ENCODE peak calls at places on chromosomes 4 and X, in nine cellular contexts. Z is NCI-H1092 treated with DMSO at 0.1 percent for 48 hours; C is HTR-8/SVneo; W is iris pigment epithelial cell; I is left lung; N is WTC11; B is stimulated activated CD4-positive, alpha-beta T cell treated with anti-CD3 and anti-CD28 coated beads, Interleukin-4, amount 100 ng/mL, for 24 hours; D is COR-L47; X is brain microvascular endothelial cell. O is an unnamed sample.

GRCh38 chr4:19844436-19844835 is 407.3 kb upstream of the SLIT2 start:
- DNase-seq in B (no peak), N (no peak), D (no peak), Z (peak; percentile 4), C (no peak), W (peak; percentile 62), I (peak; percentile 37), X (peak; percentile 22), O (no peak)

GRCh38 chr4:56345461-56345860 is 41.8 kb downstream of the AASDH start:
- DNase-seq in X (no peak), Z (no peak), B (no peak), C (no peak), W (no peak), I (no peak), N (no peak), D (no peak), O (no peak)

GRCh38 chrX:87636533-87636932 is 118.9 kb downstream of the KLHL4 start:
- DNase-seq in C (no peak), I (no peak), W (no peak), B (no peak), X (no peak), N (no peak), D (no peak), Z (no peak), O (no peak)

GRCh38 chr4:100391913-100392312 is 125.9 kb downstream of the EMCN start:
- DNase-seq in Z (no peak), B (no peak), W (peak; percentile 87), N (no peak), D (no peak), I (no peak), C (no peak), X (peak; percentile 76), O (no peak)

GRCh38 chrX:50035119-50035518 is 112.7 kb downstream of the CLCN5 start:
- DNase-seq in X (no peak), D (no peak), B (no peak), W (no peak), Z (no peak), C (no peak), N (no peak), I (no peak), O (no peak)

GRCh38 chr4:182348947-182349346 is 105.7 kb downstream of the TENM3 start:
- DNase-seq in N (no peak), D (no peak), Z (no peak), C (no peak), B (no peak), W (no peak), X (no peak), I (no peak), O (no peak)

GRCh38 chrX:15384304-15384703 is at the start of gene VEGFD:
- DNase-seq in B (no peak), Z (no peak), I (no peak), D (no peak), C (no peak), X (peak; percentile 2), N (no peak), W (peak; percentile 82), O (no peak)

GRCh38 chrX:55279832-55280231 is 15.1 kb upstream of the PAGE3 start:
- DNase-seq in D (no peak), Z (no peak), I (no peak), C (no peak), X (no peak), B (no peak), N (no peak), W (no peak), O (no peak)

GRCh38 chrX:87580862-87581261 is 63.3 kb downstream of the KLHL4 start:
- DNase-seq in X (no peak), B (no peak), C (no peak), Z (no peak), D (no peak), I (no peak), N (no peak), W (no peak), O (no peak)

GRCh38 chr4:56465599-56466295 is 1.7 kb upstream of the SRP72 start:
- DNase-seq in C (no peak), B (no peak), X (no peak), N (no peak), I (no peak), W (peak; percentile 30), Z (no peak), D (no peak), O (no peak)

GRCh38 chrX:65034292-65034640 is 58.0 kb upstream of the ZC4H2 start:
- DNase-seq in B (no peak), D (no peak), X (no peak), C (no peak), N (no peak), I (no peak), W (no peak), Z (no peak), O (no peak)

GRCh38 chrX:43655961-43656494 is at the start of gene MAOA:
- DNase-seq in C (peak; percentile 24), B (peak; percentile 18), I (peak; percentile 86), N (peak; percentile 46), W (peak; percentile 26), Z (peak; percentile 18), X (no peak), D (peak; percentile 7), O (no peak)

GRCh38 chrX:148865237-148865636 is 364.8 kb downstream of the AFF2 start:
- DNase-seq in Z (no peak), B (no peak), C (no peak), W (no peak), D (no peak), X (no peak), I (no peak), N (no peak), O (no peak)

GRCh38 chr4:173264245-173264959 is 69.8 kb downstream of the HMGB2 start:
- DNase-seq in I (no peak), W (peak; percentile 56), B (peak; percentile 11), Z (peak; percentile 77), X (peak; percentile 22), N (no peak), D (peak; percentile 87), C (peak; percentile 14), O (peak; percentile 87)

GRCh38 chr4:174318829-174319764 is 35.4 kb downstream of the CEP44 start:
- DNase-seq in D (no peak), X (no peak), Z (peak; percentile 13), C (no peak), N (no peak), W (peak; percentile 34), I (no peak), B (no peak), O (peak; percentile 30)

GRCh38 chrX:46873746-46874145 is 36.9 kb downstream of the RP2 start:
- DNase-seq in W (peak; percentile 23), C (no peak), N (no peak), Z (no peak), D (no peak), X (no peak), B (no peak), I (no peak), O (no peak)

GRCh38 chr4:180060159-180060889 is 2182.9 kb upstream of the TENM3 start:
- DNase-seq in D (no peak), X (no peak), C (no peak), N (no peak), Z (peak; percentile 4), W (peak; percentile 3), I (no peak), B (no peak), O (peak; percentile 25)

GRCh38 chr4:159401791-159402380 is 299.0 kb downstream of the RAPGEF2 start:
- DNase-seq in C (peak; percentile 63), W (peak; percentile 97), Z (no peak), I (no peak), D (no peak), X (peak; percentile 93), B (no peak), N (no peak), O (no peak)

GRCh38 chr4:174198396-174199179 is 84.9 kb downstream of the FBXO8 start:
- DNase-seq in C (peak; percentile 41), Z (no peak), D (no peak), I (no peak), B (no peak), X (peak; percentile 92), W (peak; percentile 88), N (no peak), O (no peak)

GRCh38 chrX:97284531-97284930 is 400.8 kb downstream of the RPA4 start:
- DNase-seq in X (no peak), N (no peak), I (no peak), W (no peak), C (no peak), B (no peak), Z (no peak), D (no peak), O (no peak)

GRCh38 chr4:25845841-25846653 is 16.7 kb downstream of the SEL1L3 start:
- DNase-seq in Z (no peak), X (no peak), C (no peak), W (no peak), B (no peak), N (no peak), I (no peak), D (no peak), O (no peak)

GRCh38 chrX:74458738-74459137 is 37.4 kb downstream of the SLC16A2 start:
- DNase-seq in D (no peak), W (peak; percentile 72), X (peak; percentile 9), I (no peak), B (no peak), N (no peak), Z (no peak), C (peak; percentile 70), O (no peak)

GRCh38 chrX:107686792-107687191 is 58.5 kb downstream of the PRPS1 start:
- DNase-seq in I (no peak), B (no peak), D (no peak), C (peak; percentile 8), X (no peak), Z (no peak), W (peak; percentile 57), N (no peak), O (no peak)

GRCh38 chr4:134668237-134668636 is 466.6 kb upstream of the PABPC4L start:
- DNase-seq in D (no peak), B (no peak), N (no peak), C (no peak), Z (no peak), I (no peak), X (no peak), W (no peak), O (no peak)

GRCh38 chr4:75545526-75545925 is 10.3 kb upstream of the ODAPH start:
- DNase-seq in C (no peak), W (peak; percentile 63), X (peak; percentile 20), N (no peak), I (no peak), Z (no peak), B (no peak), D (no peak), O (no peak)

GRCh38 chr4:21205821-21206531 is 505.7 kb downstream of the PACRGL start:
- DNase-seq in D (no peak), B (no peak), I (no peak), N (no peak), W (no peak), C (no peak), Z (no peak), X (no peak), O (no peak)

GRCh38 chr4:183544109-183544508 is 39.3 kb downstream of the ING2 start:
- DNase-seq in C (no peak), Z (no peak), D (no peak), W (peak; percentile 16), I (no peak), B (peak; percentile 4), N (no peak), X (no peak), O (no peak)

GRCh38 chrX:132501606-132502005 is 12.8 kb upstream of the MBNL3 start:
- DNase-seq in N (no peak), D (no peak), X (no peak), W (no peak), I (no peak), B (no peak), C (no peak), Z (no peak), O (peak; percentile 5)

GRCh38 chr4:147777456-147778091 is 45.7 kb downstream of the ARHGAP10 start:
- DNase-seq in W (peak; percentile 50), D (no peak), X (no peak), Z (no peak), I (no peak), C (peak; percentile 32), B (no peak), N (no peak), O (no peak)

GRCh38 chr4:76803522-76803921 is 94.4 kb downstream of the SOWAHB start:
- DNase-seq in Z (no peak), X (peak; percentile 96), W (peak; percentile 91), B (no peak), N (no peak), D (peak; percentile 91), I (no peak), C (peak; percentile 64), O (peak; percentile 86)

GRCh38 chr4:74418063-74418670 is 26.8 kb upstream of the AREG start:
- DNase-seq in C (peak; percentile 7), D (no peak), W (peak; percentile 80), B (no peak), N (no peak), Z (no peak), I (no peak), X (peak; percentile 91), O (no peak)

O was measured in NCI-H146.